ENCODE peak calls at places on chromosomes 6 and 20, in eight cellular contexts. T is Peyer's patch; F is PC-9; I is CD8-positive, alpha-beta T cell; R is HepG2; M is RWPE1; V is epithelial cell of esophagus; P is kidney. S is an unnamed sample.

GRCh38 chr6:74167951-74168350 is 471.9 kb downstream of the CD109 start:
- DNase-seq in T (no peak), F (no peak), I (no peak), R (no peak), M (no peak), V (no peak), P (no peak), S (no peak)

GRCh38 chr20:24149881-24150307 is 161.3 kb upstream of the GGTLC1 start:
- DNase-seq in T (no peak), F (no peak), I (no peak), R (peak; percentile 52), M (no peak), V (no peak), P (no peak), S (peak; percentile 12)

GRCh38 chr20:4645621-4646020 is 76.1 kb upstream of the PRND start:
- DNase-seq in T (no peak), F (no peak), I (no peak), R (no peak), M (no peak), V (no peak), P (no peak), S (no peak)

GRCh38 chr20:17721802-17722486 is 22.2 kb downstream of the BANF2 start:
- DNase-seq in T (no peak), F (peak; percentile 76), I (no peak), R (peak; percentile 99), M (no peak), V (peak; percentile 10), P (no peak), S (no peak)

GRCh38 chr6:168188310-168188973 is 109.4 kb upstream of the FRMD1 start:
- DNase-seq in T (peak; percentile 31), F (no peak), I (no peak), R (no peak), M (no peak), V (no peak), P (no peak), S (no peak)

GRCh38 chr6:43922423-43923375 is 152.7 kb downstream of the VEGFA start:
- DNase-seq in T (peak; percentile 44), F (no peak), I (no peak), R (no peak), M (no peak), V (no peak), P (peak; percentile 37), S (no peak)

GRCh38 chr20:60095456-60095855 is 137.2 kb downstream of the CDH26 start:
- DNase-seq in T (no peak), F (no peak), I (no peak), R (no peak), M (no peak), V (no peak), P (no peak), S (no peak)

GRCh38 chr6:149871182-149871581 is 7.0 kb upstream of the LRP11 start:
- DNase-seq in T (no peak), F (no peak), I (no peak), R (no peak), M (no peak), V (no peak), P (no peak), S (no peak)

GRCh38 chr6:37303891-37304503 is 46.1 kb upstream of the TMEM217 start:
- DNase-seq in T (no peak), F (peak; percentile 32), I (no peak), R (peak; percentile 36), M (peak; percentile 36), V (peak; percentile 64), P (no peak), S (peak; percentile 32)

GRCh38 chr6:75449625-75450206 is 43.9 kb downstream of the FILIP1 start:
- DNase-seq in T (no peak), F (peak; percentile 54), I (no peak), R (no peak), M (peak; percentile 4), V (peak; percentile 38), P (no peak), S (no peak)

GRCh38 chr6:52352239-52353008 is 9.5 kb upstream of the PAQR8 start:
- DNase-seq in T (no peak), F (peak; percentile 100), I (no peak), R (peak; percentile 98), M (peak; percentile 82), V (peak; percentile 97), P (no peak), S (peak; percentile 70)

GRCh38 chr6:111573892-111574800 is 31.5 kb downstream of the TRAF3IP2 start:
- DNase-seq in T (no peak), F (no peak), I (no peak), R (no peak), M (peak; percentile 57), V (peak; percentile 82), P (no peak), S (no peak)

GRCh38 chr6:133817460-133818047 is 71.4 kb upstream of the TCF21 start:
- DNase-seq in T (no peak), F (no peak), I (peak; percentile 4), R (peak; percentile 34), M (no peak), V (no peak), P (no peak), S (peak; percentile 33)
- TF ChIP-seq CTCF in T (peak; percentile 18), F (peak; percentile 70), I (peak; percentile 75), R (peak; percentile 68), M (peak; percentile 35), V (peak; percentile 53), P (peak; percentile 30), S (peak; percentile 71)

GRCh38 chr20:50931306-50932015 is at the start of gene ADNP:
- DNase-seq in T (peak; percentile 93), F (peak; percentile 79), I (peak; percentile 81), R (peak; percentile 88), M (peak; percentile 90), V (peak; percentile 96), P (peak; percentile 96), S (peak; percentile 92)

GRCh38 chr20:50931048-50931305 is 260 bp downstream of the ADNP start:
- DNase-seq in T (no peak), F (no peak), I (no peak), R (no peak), M (no peak), V (no peak), P (no peak), S (no peak)

GRCh38 chr20:50930139-50931047 is 844 bp downstream of the ADNP start:
- DNase-seq in T (peak; percentile 63), F (no peak), I (no peak), R (no peak), M (peak; percentile 60), V (peak; percentile 24), P (peak; percentile 89), S (peak; percentile 51)

GRCh38 chr20:50928469-50928868 is 2.8 kb downstream of the ADNP start:
- DNase-seq in T (no peak), F (no peak), I (no peak), R (no peak), M (no peak), V (peak; percentile 9), P (no peak), S (no peak)

GRCh38 chr20:50929299-50930138 is 1.7 kb downstream of the ADNP start:
- DNase-seq in T (peak; percentile 89), F (peak; percentile 82), I (peak; percentile 80), R (peak; percentile 97), M (peak; percentile 90), V (peak; percentile 99), P (peak; percentile 94), S (peak; percentile 98)
- TF ChIP-seq CTCF in T (peak; percentile 95), F (peak; percentile 95), I (peak; percentile 91), R (peak; percentile 99), M (peak; percentile 95), V (peak; percentile 99), P (peak; percentile 89), S (peak; percentile 98)

DNA sequence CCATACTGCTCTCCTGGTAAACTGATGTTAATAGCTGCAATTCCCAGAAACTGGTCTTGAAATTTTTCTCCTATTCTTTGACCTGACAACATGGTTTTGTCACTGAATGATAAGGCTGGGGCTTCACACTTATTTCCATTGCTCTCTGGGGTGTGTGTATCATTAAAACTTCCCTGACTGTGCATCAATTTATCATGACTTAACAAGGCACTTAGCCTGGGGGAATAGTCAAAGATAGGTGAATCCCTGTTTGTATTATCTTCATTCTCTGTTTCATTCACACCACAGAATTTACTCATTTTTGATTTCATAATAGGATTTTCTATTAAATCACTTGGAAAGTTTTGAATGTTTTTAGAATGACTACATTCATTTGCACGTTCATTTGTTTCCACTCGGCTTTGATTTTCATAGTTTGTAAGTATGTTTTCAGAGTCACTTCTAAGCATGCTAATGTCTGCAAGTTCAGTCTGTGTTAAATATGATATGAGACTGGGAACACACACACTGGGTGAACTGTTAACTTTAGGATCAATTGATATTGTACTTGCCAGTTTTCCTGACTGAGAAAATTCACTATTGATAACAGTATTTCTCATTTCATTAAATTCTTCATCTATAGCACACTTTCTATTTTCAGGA is 35.5 kb downstream of the DST start:
- DNase-seq in T (no peak), F (no peak), I (no peak), R (no peak), M (no peak), V (no peak), P (no peak), S (no peak)
- TF ChIP-seq CTCF in T (no peak), F (no peak), I (no peak), R (no peak), M (no peak), V (no peak), P (no peak), S (no peak)

GRCh38 chr6:29617782-29618557 is 15.0 kb downstream of the GABBR1 start:
- DNase-seq in T (no peak), F (no peak), I (no peak), R (no peak), M (no peak), V (no peak), P (no peak), S (no peak)
- TF ChIP-seq CTCF in T (no peak), F (no peak), I (no peak), R (no peak), M (no peak), V (no peak), P (no peak), S (no peak)

DNA sequence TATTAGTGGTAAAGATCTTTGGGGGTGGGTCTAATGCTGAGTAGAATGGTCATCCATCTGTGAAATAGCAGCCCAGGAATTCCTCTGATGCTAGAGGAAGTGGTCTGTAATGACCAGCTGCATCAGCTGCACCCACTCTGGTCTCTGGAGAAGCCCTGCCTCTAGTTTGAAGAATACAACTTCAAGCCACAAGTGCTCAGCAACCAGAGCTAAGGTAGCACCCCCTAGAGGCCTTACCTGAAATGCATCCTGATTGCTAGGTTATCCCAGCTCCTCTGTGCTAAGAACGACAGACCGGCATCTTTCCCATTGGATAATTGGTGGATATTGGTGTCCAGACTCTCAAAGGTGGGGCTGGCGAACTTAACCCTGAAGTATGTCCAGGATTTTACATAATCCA is 58.2 kb downstream of the DNAH8 start:
- DNase-seq in T (no peak), F (no peak), I (no peak), R (peak; percentile 19), M (no peak), V (peak; percentile 74), P (no peak), S (peak; percentile 67)
- TF ChIP-seq CTCF in T (no peak), F (peak; percentile 69), I (no peak), R (peak; percentile 57), M (no peak), V (peak; percentile 64), P (no peak), S (peak; percentile 70)